ENCODE peak calls at places on chromosomes 13 and 19, in four cellular contexts. One of them, this sample, is unnamed.

GRCh38 chr13:27137759-27138158 is 33.9 kb downstream of the USP12 start:
- DNase-seq in BJ: no peak
- DNase-seq in fibroblast of villous mesenchyme: no peak
- DNase-seq in esophagus squamous epithelium: no peak
- DNase-seq in this sample: no peak

GRCh38 chr19:14048439-14049153 is 13.3 kb downstream of the PALM3 start:
- DNase-seq in fibroblast of villous mesenchyme: no peak
- DNase-seq in BJ: no peak
- DNase-seq in esophagus squamous epithelium: no peak
- DNase-seq in this sample: peak

GRCh38 chr19:17448190-17448967 is at the start of gene TMEM221:
- DNase-seq in fibroblast of villous mesenchyme: no peak
- DNase-seq in esophagus squamous epithelium: no peak
- DNase-seq in BJ: no peak
- DNase-seq in this sample: peak

GRCh38 chr19:447816-448546 is 12.9 kb downstream of the SHC2 start:
- DNase-seq in fibroblast of villous mesenchyme: peak
- DNase-seq in esophagus squamous epithelium: no peak
- DNase-seq in BJ: no peak
- DNase-seq in this sample: peak

GRCh38 chr13:38348890-38349289 is 761 bp upstream of the UFM1 start:
- DNase-seq in fibroblast of villous mesenchyme: peak
- DNase-seq in BJ: no peak
- DNase-seq in esophagus squamous epithelium: no peak
- DNase-seq in this sample: peak

GRCh38 chr13:30371649-30372265 is 50.5 kb upstream of the UBE2L5 start:
- DNase-seq in esophagus squamous epithelium: peak
- DNase-seq in BJ: no peak
- DNase-seq in fibroblast of villous mesenchyme: peak
- DNase-seq in this sample: peak

GRCh38 chr19:5434970-5435641 is 20.1 kb upstream of the ZNRF4 start:
- DNase-seq in fibroblast of villous mesenchyme: no peak
- DNase-seq in esophagus squamous epithelium: no peak
- DNase-seq in BJ: peak
- DNase-seq in this sample: peak

GRCh38 chr13:102651392-102651791 is 43.5 kb downstream of the METTL21C start:
- DNase-seq in BJ: no peak
- DNase-seq in fibroblast of villous mesenchyme: peak
- DNase-seq in esophagus squamous epithelium: no peak
- DNase-seq in this sample: peak

GRCh38 chr19:7904074-7905020 is 670 bp downstream of the MAP2K7 start:
- DNase-seq in fibroblast of villous mesenchyme: peak
- DNase-seq in BJ: no peak
- DNase-seq in esophagus squamous epithelium: no peak
- DNase-seq in this sample: no peak

GRCh38 chr13:50365683-50366391 is 350.6 kb downstream of the KCNRG start:
- DNase-seq in esophagus squamous epithelium: no peak
- DNase-seq in BJ: no peak
- DNase-seq in fibroblast of villous mesenchyme: no peak
- DNase-seq in this sample: no peak

GRCh38 chr13:42355841-42356575 is 84.1 kb downstream of the AKAP11 start:
- DNase-seq in BJ: no peak
- DNase-seq in fibroblast of villous mesenchyme: no peak
- DNase-seq in esophagus squamous epithelium: no peak
- DNase-seq in this sample: no peak

GRCh38 chr13:108959254-108959653 is 329.8 kb downstream of the MYO16 start:
- DNase-seq in BJ: no peak
- DNase-seq in esophagus squamous epithelium: no peak
- DNase-seq in fibroblast of villous mesenchyme: no peak
- DNase-seq in this sample: peak

GRCh38 chr19:13298565-13299481 is 148.6 kb downstream of the IER2 start:
- DNase-seq in esophagus squamous epithelium: no peak
- DNase-seq in BJ: no peak
- DNase-seq in fibroblast of villous mesenchyme: no peak
- DNase-seq in this sample: no peak

GRCh38 chr13:77168232-77168631 is 141.3 kb upstream of the FBXL3 start:
- DNase-seq in fibroblast of villous mesenchyme: no peak
- DNase-seq in BJ: no peak
- DNase-seq in esophagus squamous epithelium: no peak
- DNase-seq in this sample: no peak

GRCh38 chr13:106100261-106100919 is 435.1 kb downstream of the EFNB2 start:
- DNase-seq in fibroblast of villous mesenchyme: no peak
- DNase-seq in BJ: no peak
- DNase-seq in esophagus squamous epithelium: no peak
- DNase-seq in this sample: no peak

GRCh38 chr19:55080121-55080914 is 4.6 kb downstream of the EPS8L1 start:
- DNase-seq in BJ: no peak
- DNase-seq in esophagus squamous epithelium: no peak
- DNase-seq in fibroblast of villous mesenchyme: peak
- DNase-seq in this sample: peak

DNA sequence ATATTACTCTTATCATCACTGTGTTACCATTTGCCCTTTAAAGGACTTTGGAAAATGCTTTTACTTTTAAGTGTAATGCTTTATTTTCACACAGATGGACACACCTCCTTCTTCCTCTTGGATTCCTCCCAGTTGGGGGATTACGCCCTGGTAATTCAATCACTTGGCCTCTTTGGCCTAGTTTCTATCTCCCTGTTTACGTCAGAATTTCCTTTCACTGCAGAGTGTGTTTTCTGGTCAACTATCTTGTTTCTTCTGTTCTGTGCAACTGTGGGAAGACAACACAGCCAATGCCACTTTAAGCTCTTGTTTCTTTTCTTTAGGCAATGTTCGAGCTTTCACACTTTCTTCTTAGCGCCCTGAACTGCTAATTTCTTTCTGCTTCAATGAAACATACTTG is 257.3 kb upstream of the MAB21L1 start:
- DNase-seq in fibroblast of villous mesenchyme: no peak
- DNase-seq in esophagus squamous epithelium: no peak
- DNase-seq in BJ: no peak
- DNase-seq in this sample: peak
- H3K4me3 ChIP-seq in fibroblast of villous mesenchyme: no peak
- H3K4me3 ChIP-seq in esophagus squamous epithelium: no peak
- H3K4me3 ChIP-seq in BJ: no peak
- H3K4me3 ChIP-seq in this sample: no peak

DNA sequence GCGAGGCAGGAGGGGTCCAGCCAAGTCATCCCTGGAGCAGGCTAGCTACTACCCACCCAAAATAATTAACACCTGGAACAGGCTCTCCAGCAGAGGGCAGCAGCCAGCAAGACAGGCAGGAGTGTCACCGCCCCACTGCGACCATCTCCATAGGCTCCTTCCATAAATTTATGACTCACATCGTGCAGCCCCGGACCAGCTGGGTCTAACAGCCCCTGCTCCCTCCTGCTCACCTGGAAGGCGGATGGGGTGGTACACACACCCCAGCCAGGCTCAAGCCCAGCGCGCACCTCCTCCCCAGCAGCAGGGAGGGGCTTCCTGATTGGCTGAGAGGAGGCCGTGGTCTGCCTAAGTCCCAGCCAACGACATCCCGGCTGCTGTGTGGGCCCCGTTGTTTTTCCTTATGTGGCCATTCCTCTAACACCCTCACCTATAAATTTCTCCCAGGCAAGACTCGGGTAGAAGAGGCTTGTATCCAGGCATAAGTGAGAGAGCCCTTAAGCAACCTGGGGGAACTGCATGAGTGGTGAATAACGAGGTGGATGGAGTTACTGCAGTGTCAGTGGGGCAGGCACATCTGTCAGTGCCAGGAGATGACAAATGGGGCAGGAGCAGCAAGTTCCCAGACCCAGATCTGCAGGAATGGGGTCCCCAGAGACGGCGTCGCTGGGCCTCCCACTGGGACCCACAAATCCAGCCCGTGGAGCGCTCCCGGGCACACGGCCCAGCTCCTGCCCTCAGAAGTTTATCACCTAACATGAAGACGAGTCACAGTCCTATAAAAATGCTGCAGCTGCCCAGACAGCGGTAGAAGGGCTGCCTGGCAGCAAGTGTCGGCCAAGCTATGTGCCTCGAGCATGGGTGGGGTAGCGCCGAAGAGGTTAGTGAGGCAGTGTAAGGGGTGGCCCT is 43.1 kb downstream of the CEBPG start:
- DNase-seq in fibroblast of villous mesenchyme: peak
- DNase-seq in esophagus squamous epithelium: no peak
- DNase-seq in BJ: no peak
- DNase-seq in this sample: peak
- H3K4me3 ChIP-seq in fibroblast of villous mesenchyme: no peak
- H3K4me3 ChIP-seq in esophagus squamous epithelium: no peak
- H3K4me3 ChIP-seq in BJ: no peak
- H3K4me3 ChIP-seq in this sample: no peak

GRCh38 chr19:41956621-41957020 is 2.5 kb downstream of the RABAC1 start:
- DNase-seq in BJ: no peak
- DNase-seq in esophagus squamous epithelium: no peak
- DNase-seq in fibroblast of villous mesenchyme: no peak
- DNase-seq in this sample: no peak

GRCh38 chr19:41957161-41957837 is 1.8 kb downstream of the RABAC1 start:
- DNase-seq in fibroblast of villous mesenchyme: no peak
- DNase-seq in esophagus squamous epithelium: no peak
- DNase-seq in BJ: no peak
- DNase-seq in this sample: no peak

GRCh38 chr19:41959056-41960053 is at the start of gene RABAC1:
- DNase-seq in BJ: peak
- DNase-seq in fibroblast of villous mesenchyme: peak
- DNase-seq in esophagus squamous epithelium: peak
- DNase-seq in this sample: peak

GRCh38 chr19:41958367-41959055 is 610 bp downstream of the RABAC1 start:
- DNase-seq in esophagus squamous epithelium: peak
- DNase-seq in BJ: no peak
- DNase-seq in fibroblast of villous mesenchyme: peak
- DNase-seq in this sample: peak

DNA sequence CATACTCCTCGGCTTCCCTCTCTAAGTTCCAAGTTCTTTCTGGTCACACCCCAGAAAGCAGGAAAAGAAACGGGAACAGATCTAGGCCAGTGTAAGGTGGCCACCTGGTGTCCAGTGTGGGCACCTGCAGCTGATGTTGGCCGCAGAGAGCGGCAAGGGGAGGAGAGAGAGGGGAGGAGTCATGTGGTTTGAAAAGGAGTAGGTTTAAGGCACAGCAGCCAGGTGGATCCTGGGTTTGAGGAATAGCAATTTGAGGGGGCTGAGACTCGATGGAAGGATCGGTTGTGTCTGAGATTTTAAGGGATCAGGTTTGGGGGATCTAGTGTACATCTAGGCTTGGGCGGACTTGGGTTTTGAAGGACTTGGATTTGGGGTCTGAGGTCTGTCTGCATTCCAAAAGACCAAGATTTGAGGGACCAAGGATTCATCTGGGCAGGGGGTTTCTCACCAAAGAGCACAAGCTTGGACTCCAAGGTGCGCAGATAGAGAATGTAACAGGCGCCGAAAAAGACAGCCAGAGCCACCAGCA is 1.2 kb downstream of the RABAC1 start:
- DNase-seq in BJ: peak
- DNase-seq in fibroblast of villous mesenchyme: peak
- DNase-seq in esophagus squamous epithelium: no peak
- DNase-seq in this sample: peak
- H3K4me3 ChIP-seq in BJ: peak
- H3K4me3 ChIP-seq in fibroblast of villous mesenchyme: peak
- H3K4me3 ChIP-seq in esophagus squamous epithelium: peak
- H3K4me3 ChIP-seq in this sample: peak

GRCh38 chr19:48623556-48624066 is 4.3 kb downstream of the SPHK2 start:
- DNase-seq in BJ: no peak
- DNase-seq in fibroblast of villous mesenchyme: no peak
- DNase-seq in esophagus squamous epithelium: no peak
- DNase-seq in this sample: no peak
- H3K4me3 ChIP-seq in BJ: peak
- H3K4me3 ChIP-seq in fibroblast of villous mesenchyme: peak
- H3K4me3 ChIP-seq in esophagus squamous epithelium: peak
- H3K4me3 ChIP-seq in this sample: peak

GRCh38 chr13:46202956-46203355 is 8.8 kb upstream of the LRRC63 start:
- DNase-seq in fibroblast of villous mesenchyme: no peak
- DNase-seq in BJ: no peak
- DNase-seq in esophagus squamous epithelium: no peak
- DNase-seq in this sample: peak

GRCh38 chr13:46202188-46202795 is 9.4 kb upstream of the LRRC63 start:
- DNase-seq in esophagus squamous epithelium: no peak
- DNase-seq in BJ: no peak
- DNase-seq in fibroblast of villous mesenchyme: no peak
- DNase-seq in this sample: no peak

GRCh38 chr13:46195017-46195416 is 13.0 kb upstream of the LCP1 start:
- DNase-seq in fibroblast of villous mesenchyme: no peak
- DNase-seq in BJ: no peak
- DNase-seq in esophagus squamous epithelium: no peak
- DNase-seq in this sample: no peak

GRCh38 chr13:46198794-46199193 is 12.9 kb upstream of the LRRC63 start:
- DNase-seq in fibroblast of villous mesenchyme: no peak
- DNase-seq in BJ: no peak
- DNase-seq in esophagus squamous epithelium: no peak
- DNase-seq in this sample: no peak

DNA sequence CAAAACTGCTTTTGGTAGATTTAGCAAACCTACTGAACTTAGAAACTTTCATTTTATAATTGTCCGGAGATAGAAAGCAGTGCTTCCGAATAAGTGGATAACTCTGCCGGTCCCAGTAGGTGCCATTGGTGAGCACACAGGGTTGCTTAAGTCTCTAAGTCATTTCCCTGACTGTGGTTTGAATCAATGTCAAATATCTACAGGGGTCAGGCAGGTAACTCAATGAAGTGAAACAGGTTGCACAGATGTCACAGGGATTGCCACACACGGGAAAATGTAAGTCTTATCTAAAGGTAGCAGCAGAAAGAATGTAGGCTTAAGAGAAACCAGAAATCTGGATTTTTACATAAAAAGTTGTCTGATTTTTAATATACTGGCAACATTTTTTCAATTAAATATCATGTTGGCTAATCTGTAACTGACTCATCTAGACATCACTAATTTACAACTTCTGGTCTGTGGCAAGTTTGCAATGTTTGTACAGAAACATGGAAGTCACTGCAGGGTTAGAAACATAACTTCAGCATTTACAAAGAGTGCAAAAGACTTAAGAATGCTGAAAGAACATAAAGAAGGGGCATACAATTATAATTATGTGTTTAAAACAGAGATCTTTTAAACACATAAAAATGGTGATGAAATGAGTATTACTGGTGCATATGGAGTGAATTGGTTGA is 14.3 kb upstream of the LRRC63 start:
- DNase-seq in BJ: no peak
- DNase-seq in fibroblast of villous mesenchyme: peak
- DNase-seq in esophagus squamous epithelium: no peak
- DNase-seq in this sample: no peak
- H3K4me3 ChIP-seq in BJ: no peak
- H3K4me3 ChIP-seq in fibroblast of villous mesenchyme: no peak
- H3K4me3 ChIP-seq in esophagus squamous epithelium: no peak
- H3K4me3 ChIP-seq in this sample: no peak

GRCh38 chr19:53992211-53992610 is 774 bp downstream of the CACNG6 start:
- DNase-seq in esophagus squamous epithelium: no peak
- DNase-seq in fibroblast of villous mesenchyme: no peak
- DNase-seq in BJ: no peak
- DNase-seq in this sample: no peak
- H3K4me3 ChIP-seq in esophagus squamous epithelium: no peak
- H3K4me3 ChIP-seq in fibroblast of villous mesenchyme: peak
- H3K4me3 ChIP-seq in BJ: no peak
- H3K4me3 ChIP-seq in this sample: no peak

GRCh38 chr13:94138831-94139230 is 340.7 kb downstream of the DCT start:
- DNase-seq in BJ: no peak
- DNase-seq in fibroblast of villous mesenchyme: no peak
- DNase-seq in esophagus squamous epithelium: no peak
- DNase-seq in this sample: no peak

GRCh38 chr13:94139393-94139995 is 340.0 kb downstream of the DCT start:
- DNase-seq in esophagus squamous epithelium: no peak
- DNase-seq in fibroblast of villous mesenchyme: no peak
- DNase-seq in BJ: no peak
- DNase-seq in this sample: peak

GRCh38 chr13:94143624-94144350 is 335.7 kb downstream of the DCT start:
- DNase-seq in fibroblast of villous mesenchyme: no peak
- DNase-seq in esophagus squamous epithelium: no peak
- DNase-seq in BJ: no peak
- DNase-seq in this sample: no peak

GRCh38 chr13:94140027-94140426 is 339.5 kb downstream of the DCT start:
- DNase-seq in esophagus squamous epithelium: no peak
- DNase-seq in fibroblast of villous mesenchyme: no peak
- DNase-seq in BJ: no peak
- DNase-seq in this sample: no peak
- H3K4me3 ChIP-seq in esophagus squamous epithelium: no peak
- H3K4me3 ChIP-seq in fibroblast of villous mesenchyme: no peak
- H3K4me3 ChIP-seq in BJ: no peak
- H3K4me3 ChIP-seq in this sample: no peak

This sample was measured in fibroblast of pulmonary artery.